ENCODE peak calls at places on chromosomes 1 and 21, in five cellular contexts. P is anterior cingulate cortex; X is NK-92 treated with Interleukin-12 subunit alpha and Interleukin-12 subunit beta, amount 100 ng/mL, for 24 hours; I is islet precursor cell; K is heart left ventricle. W is an unnamed sample.

GRCh38 chr1:240598201-240598600 is 13.8 kb downstream of the GREM2 start:
- DNase-seq in P (no peak), X (no peak), I (no peak), K (no peak), W (no peak)

GRCh38 chr21:45279446-45280177 is 8.1 kb downstream of the POFUT2 start:
- DNase-seq in P (no peak), X (no peak), I (no peak), K (no peak), W (no peak)

GRCh38 chr1:41102208-41102607 is 80.7 kb upstream of the SLFNL1 start:
- DNase-seq in P (peak; percentile 6), X (no peak), I (no peak), K (peak; percentile 86), W (no peak)

GRCh38 chr1:219771039-219771438 is 157.3 kb downstream of the SLC30A10 start:
- DNase-seq in P (no peak), X (no peak), I (peak; percentile 98), K (no peak), W (no peak)

GRCh38 chr21:43918385-43918947 is 53.4 kb downstream of the AGPAT3 start:
- DNase-seq in P (no peak), X (no peak), I (no peak), K (no peak), W (no peak)

GRCh38 chr1:163531345-163531744 is 209.6 kb downstream of the NUF2 start:
- DNase-seq in P (no peak), X (no peak), I (no peak), K (no peak), W (no peak)

GRCh38 chr1:37890378-37891014 is 31.1 kb upstream of the MTF1 start:
- DNase-seq in P (no peak), X (no peak), I (no peak), K (no peak), W (peak; percentile 64)

GRCh38 chr1:54461731-54462596 is 55.8 kb upstream of the SSBP3 start:
- DNase-seq in P (no peak), X (no peak), I (no peak), K (no peak), W (no peak)

GRCh38 chr1:230113605-230114241 is 46.7 kb downstream of the GALNT2 start:
- DNase-seq in P (no peak), X (no peak), I (no peak), K (peak; percentile 35), W (no peak)

GRCh38 chr1:151832318-151832984 is 849 bp upstream of the RORC start:
- DNase-seq in P (peak; percentile 39), X (no peak), I (no peak), K (peak; percentile 80), W (no peak)

GRCh38 chr21:41373769-41374168 is 11.9 kb downstream of the MX2 start:
- DNase-seq in P (no peak), X (no peak), I (no peak), K (no peak), W (no peak)

GRCh38 chr1:4509206-4509605 is 145.2 kb upstream of the AJAP1 start:
- DNase-seq in P (no peak), X (no peak), I (no peak), K (no peak), W (no peak)

GRCh38 chr1:232473319-232473718 is 156.6 kb downstream of the SIPA1L2 start:
- DNase-seq in P (no peak), X (no peak), I (peak; percentile 71), K (no peak), W (no peak)

GRCh38 chr21:27339902-27340301 is 373.0 kb upstream of the ADAMTS5 start:
- DNase-seq in P (no peak), X (no peak), I (no peak), K (no peak), W (no peak)

GRCh38 chr21:45982758-45983731 is 1.5 kb downstream of the COL6A1 start:
- DNase-seq in P (no peak), X (no peak), I (peak; percentile 56), K (peak; percentile 19), W (no peak)

GRCh38 chr1:161001537-161001936 is 19.4 kb downstream of the F11R start:
- DNase-seq in P (no peak), X (no peak), I (no peak), K (no peak), W (no peak)

GRCh38 chr1:233121947-233122559 is 171.6 kb downstream of the NTPCR start:
- DNase-seq in P (no peak), X (no peak), I (no peak), K (no peak), W (no peak)

GRCh38 chr21:29701676-29702075 is 238.1 kb downstream of the GRIK1 start:
- DNase-seq in P (no peak), X (no peak), I (no peak), K (no peak), W (no peak)

GRCh38 chr1:110216844-110217444 is 6.8 kb downstream of the KCNC4 start:
- DNase-seq in P (no peak), X (no peak), I (no peak), K (no peak), W (peak; percentile 58)

GRCh38 chr1:235675152-235675890 is 25.7 kb upstream of the GNG4 start:
- DNase-seq in P (no peak), X (no peak), I (peak; percentile 64), K (no peak), W (no peak)

GRCh38 chr21:36688324-36688723 is 10.6 kb upstream of the SIM2 start:
- DNase-seq in P (no peak), X (no peak), I (peak; percentile 36), K (no peak), W (no peak)

GRCh38 chr1:103529746-103530145 is 4.2 kb downstream of the RNPC3 start:
- DNase-seq in P (no peak), X (no peak), I (no peak), K (no peak), W (no peak)

GRCh38 chr21:46078984-46079356 is 18.9 kb upstream of the COL6A2 start:
- DNase-seq in P (no peak), X (no peak), I (no peak), K (no peak), W (no peak)

GRCh38 chr1:192516776-192517297 is 58.7 kb upstream of the RGS1 start:
- DNase-seq in P (no peak), X (peak; percentile 52), I (no peak), K (no peak), W (peak; percentile 97)

GRCh38 chr1:174967845-174968705 is 31.7 kb upstream of the CACYBP start:
- DNase-seq in P (no peak), X (no peak), I (no peak), K (no peak), W (no peak)

GRCh38 chr1:116881879-116882520 is 27.7 kb upstream of the PTGFRN start:
- DNase-seq in P (no peak), X (peak; percentile 3), I (peak; percentile 85), K (peak; percentile 45), W (peak; percentile 75)

GRCh38 chr1:182889997-182890396 is 50.9 kb downstream of the DHX9 start:
- DNase-seq in P (no peak), X (peak; percentile 34), I (no peak), K (no peak), W (peak; percentile 20)

GRCh38 chr1:226640288-226640687 is 91.7 kb downstream of the STUM start:
- DNase-seq in P (no peak), X (no peak), I (peak; percentile 61), K (no peak), W (no peak)

GRCh38 chr1:9671377-9672140 is 20.0 kb downstream of the PIK3CD start:
- DNase-seq in P (no peak), X (no peak), I (no peak), K (no peak), W (no peak)

GRCh38 chr1:225427249-225428065 is at the start of gene LBR:
- DNase-seq in P (no peak), X (peak; percentile 62), I (peak; percentile 76), K (no peak), W (peak; percentile 41)

GRCh38 chr1:219582310-219582709 is 30.6 kb downstream of the ZC3H11B start:
- DNase-seq in P (no peak), X (peak; percentile 25), I (no peak), K (no peak), W (peak; percentile 48)

W was measured in GM12865.